ENCODE peak calls at places on chromosomes 2 and 18, in eight cellular contexts. X is endodermal cell; H is spleen; I is CD8-positive, alpha-beta T cell; J is psoas muscle; B is GM23338; R is H1; L is colonic mucosa. F is an unnamed sample. For H3K27me3, the result is how much of the 10 kb centered on the place peaks cover.

GRCh38 chr2:50491541-50492114 is 540.3 kb downstream of the NRXN1 start:
- DNase-seq in X (peak), H (no peak), I (no peak), J (no peak), B (peak), R (no peak), L (no peak), F (no peak)

GRCh38 chr2:3636586-3637310 is 21.3 kb upstream of the ALLC start:
- DNase-seq in X (peak), H (peak), I (peak), J (no peak), B (no peak), R (no peak), L (no peak), F (no peak)

GRCh38 chr18:12372406-12372805 is 4.6 kb downstream of the AFG3L2 start:
- DNase-seq in X (no peak), H (no peak), I (no peak), J (no peak), B (no peak), R (no peak), L (no peak), F (no peak)

GRCh38 chr2:237154050-237154638 is 68.5 kb downstream of the COPS8 start:
- DNase-seq in X (peak), H (no peak), I (peak), J (no peak), B (peak), R (no peak), L (no peak), F (no peak)

GRCh38 chr18:44934894-44935293 is 254.2 kb downstream of the SETBP1 start:
- DNase-seq in X (no peak), H (no peak), I (no peak), J (no peak), B (no peak), R (no peak), L (no peak), F (no peak)

GRCh38 chr2:19801367-19802087 is 100.3 kb downstream of the TTC32 start:
- DNase-seq in X (no peak), H (no peak), I (no peak), J (peak), B (no peak), R (no peak), L (no peak), F (peak)

GRCh38 chr2:239158641-239159475 is 242.0 kb downstream of the HDAC4 start:
- DNase-seq in X (peak), H (peak), I (no peak), J (peak), B (no peak), R (no peak), L (no peak), F (no peak)

GRCh38 chr18:56541790-56542189 is 96.6 kb downstream of the TXNL1 start:
- DNase-seq in X (no peak), H (no peak), I (no peak), J (no peak), B (peak), R (no peak), L (no peak), F (no peak)

GRCh38 chr2:8242734-8243133 is 439.1 kb upstream of the ID2 start:
- DNase-seq in X (peak), H (no peak), I (no peak), J (no peak), B (no peak), R (no peak), L (no peak), F (no peak)

GRCh38 chr2:88049601-88050000 is 6.0 kb downstream of the KRCC1 start:
- DNase-seq in X (no peak), H (no peak), I (no peak), J (no peak), B (no peak), R (no peak), L (no peak), F (no peak)

GRCh38 chr2:119196301-119197124 is 27.1 kb upstream of the STEAP3 start:
- DNase-seq in X (no peak), H (peak), I (no peak), J (no peak), B (peak), R (no peak), L (no peak), F (no peak)

GRCh38 chr2:44524347-44524926 is 162.7 kb downstream of the CAMKMT start:
- DNase-seq in X (no peak), H (no peak), I (no peak), J (no peak), B (no peak), R (no peak), L (no peak), F (no peak)

GRCh38 chr2:10918661-10919414 is 7.1 kb downstream of the KCNF1 start:
- DNase-seq in X (peak), H (no peak), I (no peak), J (no peak), B (no peak), R (no peak), L (peak), F (no peak)

GRCh38 chr2:211089127-211089526 is 532.7 kb downstream of the CPS1 start:
- DNase-seq in X (no peak), H (no peak), I (no peak), J (no peak), B (no peak), R (no peak), L (no peak), F (no peak)

DNA sequence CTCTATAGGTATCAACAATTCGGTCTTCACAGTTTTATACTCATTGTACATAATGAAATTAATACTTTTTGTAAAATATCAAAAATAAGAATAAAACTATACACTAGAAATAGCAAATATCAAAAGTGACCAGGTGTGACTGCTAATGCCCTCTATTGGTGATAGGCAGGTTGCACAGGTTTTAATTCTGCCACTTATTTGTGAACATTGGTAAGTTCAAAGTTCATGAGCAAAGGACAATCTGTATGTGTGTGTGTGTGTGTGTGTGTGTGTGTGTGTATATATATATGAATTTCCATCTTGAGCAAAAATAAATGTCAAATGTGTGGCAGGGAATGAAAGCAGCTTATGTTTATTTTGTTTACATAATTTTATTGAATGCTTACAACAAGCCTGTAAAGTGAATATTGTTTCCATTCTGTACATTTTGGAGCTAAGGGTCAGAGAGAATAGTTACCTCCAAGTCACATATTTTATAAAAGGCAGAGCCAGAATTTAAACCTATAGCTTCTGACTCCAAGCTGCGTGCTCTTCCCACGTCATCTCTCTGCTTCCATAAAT is 537.4 kb downstream of the CPS1 start:
- DNase-seq in X (no peak), H (no peak), I (no peak), J (no peak), B (peak), R (no peak), L (no peak), F (no peak)
- TF ChIP-seq CTCF in X (peak), H (no peak), I (no peak), J (no peak), B (peak), R (peak), L (no peak), F (peak)

GRCh38 chr2:170824526-170825015 is 7.9 kb downstream of the GAD1 start:
- DNase-seq in X (no peak), H (no peak), I (no peak), J (no peak), B (no peak), R (no peak), L (no peak), F (no peak)
- H3K27me3 ChIP-seq in X (under half), H (half or more), I (under half), J (half or more), B (half or more), R (half or more), L (under half), F (half or more)

GRCh38 chr2:33378551-33379220 is 97.8 kb upstream of the RASGRP3 start:
- DNase-seq in X (no peak), H (no peak), I (no peak), J (no peak), B (peak), R (no peak), L (no peak), F (no peak)

GRCh38 chr2:33373986-33374385 is 102.5 kb upstream of the RASGRP3 start:
- DNase-seq in X (no peak), H (no peak), I (no peak), J (no peak), B (no peak), R (no peak), L (no peak), F (no peak)

GRCh38 chr2:33375054-33375453 is 101.4 kb upstream of the RASGRP3 start:
- DNase-seq in X (no peak), H (no peak), I (no peak), J (no peak), B (no peak), R (no peak), L (no peak), F (no peak)

GRCh38 chr2:33380001-33380609 is 96.3 kb upstream of the RASGRP3 start:
- DNase-seq in X (no peak), H (no peak), I (no peak), J (no peak), B (peak), R (no peak), L (no peak), F (no peak)

GRCh38 chr2:33377048-33377447 is 99.4 kb upstream of the RASGRP3 start:
- DNase-seq in X (no peak), H (no peak), I (no peak), J (peak), B (no peak), R (no peak), L (no peak), F (no peak)
- H3K4me3 ChIP-seq in X (no peak), H (no peak), I (no peak), J (no peak), B (no peak), R (no peak), L (no peak), F (no peak)

DNA sequence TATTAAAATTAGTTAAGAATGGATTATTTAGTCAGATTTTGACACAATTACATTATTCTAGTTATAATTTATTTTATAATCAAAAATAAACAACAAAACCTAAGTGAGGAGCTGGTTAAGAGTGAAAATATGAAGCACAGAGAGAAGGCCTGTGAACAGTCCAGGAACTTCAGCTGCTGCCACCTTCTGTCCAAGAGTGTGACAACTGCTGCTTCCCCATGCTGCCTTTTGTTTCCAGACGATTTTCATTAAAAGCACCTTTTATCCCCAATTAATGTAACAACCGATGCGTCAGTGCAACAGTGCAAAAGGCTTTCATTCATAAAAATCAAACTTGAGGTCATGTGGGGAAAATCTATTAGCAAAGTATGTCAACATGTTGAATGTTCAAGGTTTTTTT is 363.6 kb downstream of the CTNNA2 start:
- DNase-seq in X (peak), H (no peak), I (no peak), J (no peak), B (peak), R (no peak), L (no peak), F (no peak)
- TF ChIP-seq CTCF in X (peak), H (no peak), I (no peak), J (no peak), B (peak), R (peak), L (no peak), F (peak)

GRCh38 chr2:60556441-60556997 is 3.1 kb upstream of the BCL11A start:
- DNase-seq in X (peak), H (peak), I (no peak), J (no peak), B (peak), R (no peak), L (peak), F (no peak)
- H3K27me3 ChIP-seq in X (half or more), H (half or more), I (under half), J (half or more), B (under half), R (under half), L (under half), F (under half)

GRCh38 chr2:13006407-13006806 is 289.7 kb downstream of the TRIB2 start:
- DNase-seq in X (no peak), H (no peak), I (no peak), J (no peak), B (no peak), R (no peak), L (no peak), F (no peak)
- H3K4me3 ChIP-seq in X (no peak), H (peak), I (no peak), J (no peak), B (no peak), R (no peak), L (no peak), F (no peak)

GRCh38 chr2:82342351-82342750 is 2037.8 kb upstream of the LRRTM1 start:
- DNase-seq in X (no peak), H (no peak), I (no peak), J (no peak), B (no peak), R (no peak), L (no peak), F (no peak)

GRCh38 chr2:82339805-82340204 is 2035.3 kb upstream of the LRRTM1 start:
- DNase-seq in X (no peak), H (no peak), I (no peak), J (no peak), B (no peak), R (no peak), L (no peak), F (no peak)

GRCh38 chr2:82345910-82346309 is 2041.4 kb upstream of the LRRTM1 start:
- DNase-seq in X (no peak), H (no peak), I (no peak), J (no peak), B (no peak), R (no peak), L (no peak), F (no peak)

GRCh38 chr2:82340578-82341053 is 2036.1 kb upstream of the LRRTM1 start:
- DNase-seq in X (no peak), H (no peak), I (no peak), J (no peak), B (no peak), R (no peak), L (no peak), F (no peak)

GRCh38 chr2:82344670-82345069 is 2040.1 kb upstream of the LRRTM1 start:
- DNase-seq in X (peak), H (no peak), I (no peak), J (no peak), B (peak), R (peak), L (no peak), F (no peak)
- TF ChIP-seq CTCF in X (peak), H (no peak), I (no peak), J (no peak), B (peak), R (peak), L (no peak), F (no peak)

GRCh38 chr2:127220102-127220806 is at the start of gene CYP27C1:
- DNase-seq in X (peak), H (no peak), I (no peak), J (no peak), B (peak), R (no peak), L (no peak), F (no peak)
- H3K27me3 ChIP-seq in X (under half), H (half or more), I (under half), J (half or more), B (under half), R (under half), L (under half), F (under half)

DNA sequence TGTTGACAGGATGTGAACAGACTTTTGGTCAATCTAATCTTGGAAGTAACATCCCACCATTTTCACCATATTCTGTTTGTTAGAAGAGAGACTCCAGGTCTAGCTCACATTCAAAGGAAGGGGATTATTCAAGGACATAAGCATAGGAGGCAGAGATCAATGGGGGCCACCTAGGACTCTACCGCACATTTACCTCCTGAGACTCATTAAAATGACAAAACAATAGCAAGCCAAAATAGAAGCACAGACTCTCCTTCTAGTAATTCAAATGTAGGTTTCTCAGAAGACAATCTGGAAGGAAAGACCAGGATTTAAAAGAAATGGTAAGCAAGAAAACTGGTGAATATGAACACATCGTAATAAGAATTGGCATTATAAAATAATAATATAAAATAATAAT is 156.4 kb upstream of the KYNU start:
- DNase-seq in X (no peak), H (no peak), I (no peak), J (no peak), B (peak), R (no peak), L (no peak), F (no peak)
- H3K4me3 ChIP-seq in X (no peak), H (no peak), I (no peak), J (no peak), B (no peak), R (no peak), L (no peak), F (no peak)

GRCh38 chr18:9546468-9546867 is 67.9 kb downstream of the PPP4R1 start:
- DNase-seq in X (no peak), H (no peak), I (no peak), J (no peak), B (no peak), R (no peak), L (no peak), F (no peak)

GRCh38 chr18:9550413-9550812 is 63.9 kb downstream of the PPP4R1 start:
- DNase-seq in X (no peak), H (no peak), I (no peak), J (no peak), B (no peak), R (no peak), L (no peak), F (no peak)

GRCh38 chr18:9552189-9552588 is 62.2 kb downstream of the PPP4R1 start:
- DNase-seq in X (no peak), H (no peak), I (no peak), J (no peak), B (no peak), R (no peak), L (no peak), F (no peak)

GRCh38 chr18:9547767-9548166 is 66.6 kb downstream of the PPP4R1 start:
- DNase-seq in X (no peak), H (no peak), I (no peak), J (no peak), B (no peak), R (no peak), L (no peak), F (no peak)

DNA sequence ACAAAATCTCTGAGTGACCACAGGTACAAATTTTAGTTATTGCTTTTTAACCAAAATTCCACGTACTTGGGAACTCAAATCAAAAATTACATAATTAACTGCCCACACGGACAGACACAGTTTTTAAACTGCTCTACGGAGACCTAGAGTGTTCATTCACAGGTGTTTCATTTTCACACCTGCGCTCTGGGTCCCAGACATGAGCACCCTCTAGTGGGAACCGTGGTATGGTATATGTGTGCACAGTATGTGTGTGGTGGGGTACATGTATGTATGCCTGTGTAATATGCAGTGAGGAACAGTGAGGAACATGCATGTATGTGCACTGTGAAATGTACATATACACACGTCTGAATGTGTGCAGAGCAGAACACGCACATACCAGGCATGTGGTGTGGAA is 65.0 kb downstream of the PPP4R1 start:
- DNase-seq in X (no peak), H (no peak), I (no peak), J (no peak), B (no peak), R (no peak), L (no peak), F (no peak)
- TF ChIP-seq CTCF in X (peak), H (no peak), I (no peak), J (no peak), B (peak), R (no peak), L (no peak), F (peak)